ENCODE peak calls at places on chromosomes 1 and 21, in seven cellular contexts. Z is iPS-NIHi11; A is psoas muscle; J is T-helper 9 cell; B is EL; O is NCI-H1436; P is CD8-positive, alpha-beta memory T cell. C is an unnamed sample.

GRCh38 chr1:174963547-174964125 is 36.1 kb upstream of the CACYBP start:
- DNase-seq in Z (no peak), A (no peak), J (no peak), B (no peak), O (no peak), P (no peak), C (no peak)

GRCh38 chr1:221741364-221741970 is 422 bp downstream of the DUSP10 start:
- DNase-seq in Z (peak; percentile 21), A (peak; percentile 53), J (no peak), B (peak; percentile 51), O (peak; percentile 65), P (peak; percentile 22), C (no peak)

GRCh38 chr1:119664057-119664456 is 16.0 kb upstream of the ZNF697 start:
- DNase-seq in Z (no peak), A (peak; percentile 50), J (no peak), B (no peak), O (no peak), P (no peak), C (no peak)

GRCh38 chr21:42552407-42553336 is 39.0 kb downstream of the SLC37A1 start:
- DNase-seq in Z (no peak), A (no peak), J (no peak), B (no peak), O (no peak), P (no peak), C (no peak)

GRCh38 chr1:54794401-54795099 is 6.6 kb downstream of the TTC22 start:
- DNase-seq in Z (peak; percentile 46), A (no peak), J (no peak), B (peak; percentile 10), O (no peak), P (no peak), C (peak; percentile 49)

GRCh38 chr1:234606731-234607090 is 3.3 kb downstream of the IRF2BP2 start:
- DNase-seq in Z (no peak), A (no peak), J (no peak), B (no peak), O (no peak), P (no peak), C (no peak)

GRCh38 chr1:91124989-91125417 is 103.2 kb upstream of the ZNF644 start:
- DNase-seq in Z (no peak), A (no peak), J (no peak), B (no peak), O (no peak), P (peak; percentile 17), C (no peak)

GRCh38 chr1:221753828-221754188 is 11.9 kb upstream of the DUSP10 start:
- DNase-seq in Z (no peak), A (no peak), J (no peak), B (no peak), O (no peak), P (no peak), C (no peak)

GRCh38 chr1:106960412-106960811 is 96.1 kb upstream of the PRMT6 start:
- DNase-seq in Z (no peak), A (no peak), J (no peak), B (no peak), O (no peak), P (no peak), C (no peak)